ENCODE peak calls at places on chromosome 9, in eight cellular contexts. K is hepatocyte; V is heart right ventricle; U is SJCRH30; M is WERI-Rb-1; H is ovary; S is CD4-positive, alpha-beta memory T cell; F is Panc1. L is an unnamed sample.
A peak's percentile ranks its signal among the peaks of the same experiment; 100 is the strongest.

GRCh38 chr9:17294822-17295624 is 160.2 kb downstream of the CNTLN start:
- DNase-seq in K (no peak), V (no peak), U (no peak), M (no peak), H (no peak), S (no peak), F (no peak), L (no peak)

GRCh38 chr9:134145262-134145661 is 9.4 kb downstream of the WDR5 start:
- DNase-seq in K (no peak), V (no peak), U (no peak), M (no peak), H (no peak), S (no peak), F (no peak), L (no peak)

GRCh38 chr9:113187935-113188595 is 33.0 kb downstream of the FKBP15 start:
- DNase-seq in K (peak; percentile 28), V (peak; percentile 28), U (no peak), M (no peak), H (no peak), S (no peak), F (peak; percentile 42), L (peak; percentile 81)

GRCh38 chr9:135301271-135302263 is 178.0 kb upstream of the PPP1R26 start:
- DNase-seq in K (no peak), V (no peak), U (no peak), M (no peak), H (no peak), S (no peak), F (no peak), L (no peak)

GRCh38 chr9:112050544-112051475 is 124.3 kb downstream of the SUSD1 start:
- DNase-seq in K (peak; percentile 76), V (peak; percentile 61), U (peak; percentile 81), M (no peak), H (no peak), S (no peak), F (no peak), L (peak; percentile 70)

GRCh38 chr9:120948824-120949223 is 22.2 kb upstream of the TRAF1 start:
- DNase-seq in K (no peak), V (no peak), U (no peak), M (no peak), H (no peak), S (no peak), F (no peak), L (no peak)

GRCh38 chr9:94159069-94159915 is 75.0 kb downstream of the PTPDC1 start:
- DNase-seq in K (no peak), V (no peak), U (no peak), M (no peak), H (no peak), S (no peak), F (no peak), L (no peak)

GRCh38 chr9:135109650-135110049 is 22.2 kb downstream of the OLFM1 start:
- DNase-seq in K (no peak), V (no peak), U (no peak), M (no peak), H (no peak), S (no peak), F (no peak), L (no peak)

GRCh38 chr9:33211695-33212393 is 28.1 kb upstream of the SPINK4 start:
- DNase-seq in K (peak; percentile 73), V (no peak), U (peak; percentile 72), M (peak; percentile 69), H (peak; percentile 19), S (no peak), F (no peak), L (no peak)

GRCh38 chr9:107739601-107740082 is 250.1 kb upstream of the KLF4 start:
- DNase-seq in K (no peak), V (peak; percentile 54), U (peak; percentile 83), M (no peak), H (peak; percentile 84), S (no peak), F (no peak), L (peak; percentile 77)

GRCh38 chr9:14347408-14348224 is 33.7 kb upstream of the NFIB start:
- DNase-seq in K (no peak), V (peak; percentile 67), U (no peak), M (no peak), H (peak; percentile 18), S (no peak), F (no peak), L (no peak)

GRCh38 chr9:79788662-79789061 is 216.9 kb downstream of the TLE4 start:
- DNase-seq in K (no peak), V (no peak), U (no peak), M (no peak), H (no peak), S (no peak), F (no peak), L (no peak)

GRCh38 chr9:74887041-74887980 is at the start of gene TRPM6:
- DNase-seq in K (peak; percentile 86), V (peak; percentile 76), U (peak; percentile 77), M (peak; percentile 88), H (peak; percentile 52), S (peak; percentile 10), F (no peak), L (peak; percentile 82)

GRCh38 chr9:114357911-114358328 is 28.3 kb downstream of the ORM2 start:
- DNase-seq in K (no peak), V (no peak), U (no peak), M (no peak), H (no peak), S (no peak), F (no peak), L (no peak)

GRCh38 chr9:116543731-116544400 is 143.2 kb upstream of the TRIM32 start:
- DNase-seq in K (no peak), V (no peak), U (no peak), M (no peak), H (no peak), S (no peak), F (no peak), L (peak; percentile 80)

GRCh38 chr9:126295082-126295477 is 31.5 kb upstream of the MVB12B start:
- DNase-seq in K (no peak), V (no peak), U (no peak), M (no peak), H (no peak), S (no peak), F (no peak), L (no peak)

GRCh38 chr9:133238272-133238850 is 29.3 kb upstream of the OBP2B start:
- DNase-seq in K (peak; percentile 86), V (peak; percentile 93), U (no peak), M (no peak), H (peak; percentile 99), S (no peak), F (no peak), L (peak; percentile 82)

GRCh38 chr9:22740781-22741180 is 294.2 kb downstream of the DMRTA1 start:
- DNase-seq in K (no peak), V (no peak), U (no peak), M (no peak), H (no peak), S (no peak), F (no peak), L (no peak)

GRCh38 chr9:109098960-109099308 is 20.8 kb downstream of the TMEM245 start:
- DNase-seq in K (peak; percentile 28), V (no peak), U (no peak), M (no peak), H (peak; percentile 42), S (no peak), F (no peak), L (no peak)

GRCh38 chr9:84668204-84669007 is 1.1 kb upstream of the NTRK2 start:
- DNase-seq in K (peak; percentile 88), V (peak; percentile 51), U (no peak), M (peak; percentile 22), H (peak; percentile 40), S (no peak), F (no peak), L (peak; percentile 82)

GRCh38 chr9:129633848-129634247 is 7.9 kb downstream of the NTMT1 start:
- DNase-seq in K (no peak), V (no peak), U (no peak), M (no peak), H (no peak), S (no peak), F (no peak), L (no peak)
- H3K36me3 ChIP-seq in K (no peaks in the 10 kb centered on the region), V (peaks cover 65% of the 10 kb centered on the region), U (peaks cover 55% of the 10 kb centered on the region), M (peaks cover 96% of the 10 kb centered on the region), H (no peaks in the 10 kb centered on the region), S (peaks cover 54% of the 10 kb centered on the region), F (no peaks in the 10 kb centered on the region), L (peaks cover 65% of the 10 kb centered on the region)

GRCh38 chr9:91208837-91209236 is 152.9 kb downstream of the AUH start:
- DNase-seq in K (no peak), V (no peak), U (no peak), M (no peak), H (no peak), S (no peak), F (no peak), L (no peak)
- H3K27ac ChIP-seq in K (peak overlapping the region; percentile 59), V (no peak overlapping the region), U (no peak overlapping the region), M (no peak overlapping the region), H (no peak overlapping the region), S (no peak overlapping the region), F (no peak overlapping the region), L (peak overlapping the region; percentile 70)

GRCh38 chr9:2697492-2697891 is 19.8 kb upstream of the KCNV2 start:
- DNase-seq in K (no peak), V (no peak), U (no peak), M (no peak), H (no peak), S (no peak), F (no peak), L (no peak)

GRCh38 chr9:2701070-2701469 is 16.2 kb upstream of the KCNV2 start:
- DNase-seq in K (no peak), V (no peak), U (no peak), M (no peak), H (no peak), S (no peak), F (no peak), L (no peak)

GRCh38 chr9:2704504-2704903 is 12.8 kb upstream of the KCNV2 start:
- DNase-seq in K (no peak), V (no peak), U (no peak), M (no peak), H (no peak), S (no peak), F (no peak), L (no peak)

DNA sequence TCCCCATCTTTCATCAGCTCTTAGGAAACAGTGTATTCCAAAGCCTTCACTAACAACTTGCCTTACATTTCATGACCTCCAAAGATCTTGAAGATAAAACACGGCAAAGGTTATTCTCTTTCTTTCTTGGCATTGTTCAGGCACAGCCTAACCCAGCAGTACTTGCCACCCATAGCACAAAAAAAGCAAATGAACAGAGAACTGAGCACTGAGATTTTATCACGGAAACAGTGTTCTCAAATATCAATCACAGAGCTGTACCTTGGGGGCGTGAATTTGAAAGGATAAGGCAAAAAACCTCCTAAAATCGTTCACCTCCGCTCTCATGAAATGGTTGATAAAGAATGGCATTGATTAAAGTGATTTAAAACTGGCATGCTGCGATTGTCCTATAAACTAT is 16.9 kb upstream of the KCNV2 start:
- DNase-seq in K (no peak), V (no peak), U (no peak), M (no peak), H (no peak), S (no peak), F (no peak), L (no peak)
- H3K4me3 ChIP-seq in K (no peak overlapping the region), V (no peak overlapping the region), U (no peak overlapping the region), M (no peak overlapping the region), H (no peak overlapping the region), S (no peak overlapping the region), F (no peak overlapping the region), L (no peak overlapping the region)

DNA sequence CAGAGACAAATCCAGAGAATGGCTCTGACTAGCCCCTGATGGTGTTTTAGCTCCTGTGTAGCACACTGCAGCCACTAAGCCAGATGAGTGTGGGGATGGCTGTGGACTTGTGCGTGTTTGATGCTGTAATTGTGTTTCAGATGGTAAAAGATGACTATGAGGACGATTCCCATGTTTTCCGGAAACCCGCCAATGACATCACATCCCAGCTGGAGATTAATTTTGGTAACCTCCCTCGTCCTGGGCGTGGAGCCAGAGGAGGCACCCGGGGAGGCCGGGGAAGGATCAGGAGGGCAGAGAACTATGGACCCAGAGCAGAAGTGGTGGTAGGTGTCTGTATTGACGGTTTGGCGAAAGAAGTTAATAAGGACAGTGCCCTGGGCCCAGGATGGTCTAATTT is 38.0 kb downstream of the HABP4 start:
- DNase-seq in K (no peak), V (peak; percentile 88), U (no peak), M (no peak), H (no peak), S (no peak), F (no peak), L (peak; percentile 64)
- H3K36me3 ChIP-seq in K (no peaks in the 10 kb centered on the region), V (peaks cover 75% of the 10 kb centered on the region), U (peaks cover 24% of the 10 kb centered on the region), M (peaks cover 67% of the 10 kb centered on the region), H (no peaks in the 10 kb centered on the region), S (peaks cover 44% of the 10 kb centered on the region), F (peaks cover 14% of the 10 kb centered on the region), L (peaks cover 45% of the 10 kb centered on the region)